ENCODE peak calls at places on chromosomes 4 and X, in six cellular contexts. C is SJSA1; H is cardiac muscle cell; V is stromal cell of bone marrow; L is kidney epithelial cell; F is activated naive CD4-positive, alpha-beta T cell. K is an unnamed sample.

GRCh38 chrX:9339603-9340569 is 125.0 kb upstream of the TBL1X start:
- DNase-seq in C (no peak), H (peak; percentile 50), V (no peak), L (no peak), F (no peak), K (no peak)

GRCh38 chr4:67327245-67327860 is 217.9 kb downstream of the CENPC start:
- DNase-seq in C (peak; percentile 49), H (peak; percentile 73), V (peak; percentile 35), L (peak; percentile 9), F (peak; percentile 0), K (no peak)

GRCh38 chr4:95637047-95637600 is 88.4 kb upstream of the UNC5C start:
- DNase-seq in C (no peak), H (peak; percentile 65), V (no peak), L (no peak), F (no peak), K (no peak)

GRCh38 chr4:158895797-158896442 is 127.1 kb downstream of the FNIP2 start:
- DNase-seq in C (no peak), H (peak; percentile 45), V (no peak), L (no peak), F (no peak), K (no peak)

GRCh38 chrX:106168107-106168506 is at the start of gene PWWP3B:
- DNase-seq in C (no peak), H (peak; percentile 70), V (no peak), L (peak; percentile 26), F (no peak), K (no peak)

GRCh38 chrX:78614264-78614663 is 44.9 kb downstream of the RTL3 start:
- DNase-seq in C (no peak), H (no peak), V (no peak), L (no peak), F (no peak), K (no peak)

GRCh38 chrX:33307954-33308353 is 96.6 kb upstream of the DMD start:
- DNase-seq in C (no peak), H (peak; percentile 2), V (peak; percentile 9), L (no peak), F (no peak), K (no peak)

GRCh38 chrX:71922697-71923096 is 12.1 kb downstream of the NHSL2 start:
- DNase-seq in C (no peak), H (no peak), V (no peak), L (no peak), F (no peak), K (no peak)

GRCh38 chrX:44536198-44536597 is 6.5 kb downstream of the FUNDC1 start:
- DNase-seq in C (no peak), H (no peak), V (no peak), L (no peak), F (no peak), K (no peak)

GRCh38 chr4:22237846-22238513 is 277.9 kb downstream of the ADGRA3 start:
- DNase-seq in C (no peak), H (no peak), V (no peak), L (no peak), F (no peak), K (no peak)

GRCh38 chr4:100582146-100582545 is 64.3 kb upstream of the EMCN start:
- DNase-seq in C (no peak), H (no peak), V (no peak), L (no peak), F (no peak), K (no peak)

GRCh38 chr4:37689353-37689752 is 3.2 kb upstream of the RELL1 start:
- DNase-seq in C (no peak), H (peak; percentile 44), V (no peak), L (no peak), F (no peak), K (no peak)

GRCh38 chr4:155966171-155966570 is 12.5 kb upstream of the CTSO start:
- DNase-seq in C (no peak), H (no peak), V (no peak), L (no peak), F (no peak), K (no peak)

GRCh38 chr4:23166919-23167318 is 474.2 kb downstream of the GBA3 start:
- DNase-seq in C (no peak), H (no peak), V (no peak), L (no peak), F (no peak), K (no peak)

GRCh38 chr4:84479663-84480062 is 19.4 kb downstream of the NKX6-1 start:
- DNase-seq in C (no peak), H (no peak), V (no peak), L (no peak), F (no peak), K (no peak)

GRCh38 chr4:2702770-2703169 is 53.4 kb downstream of the TNIP2 start:
- DNase-seq in C (no peak), H (no peak), V (no peak), L (no peak), F (no peak), K (no peak)

GRCh38 chr4:3483471-3483921 is 20.4 kb downstream of the DOK7 start:
- DNase-seq in C (no peak), H (no peak), V (peak; percentile 13), L (peak; percentile 26), F (no peak), K (no peak)

GRCh38 chr4:87896020-87896621 is 63.4 kb downstream of the MEPE start:
- DNase-seq in C (peak; percentile 81), H (peak; percentile 88), V (peak; percentile 81), L (peak; percentile 87), F (no peak), K (no peak)

GRCh38 chrX:130083656-130084382 is 26.5 kb downstream of the ELF4 start:
- DNase-seq in C (no peak), H (no peak), V (no peak), L (no peak), F (no peak), K (no peak)

GRCh38 chrX:12439396-12439795 is 301.1 kb downstream of the FRMPD4 start:
- DNase-seq in C (no peak), H (no peak), V (no peak), L (no peak), F (no peak), K (no peak)

GRCh38 chrX:39599339-39599738 is 498.4 kb downstream of the BCOR start:
- DNase-seq in C (no peak), H (no peak), V (no peak), L (no peak), F (no peak), K (no peak)

GRCh38 chr4:184937745-184938144 is 80.5 kb upstream of the HELT start:
- DNase-seq in C (no peak), H (no peak), V (no peak), L (no peak), F (no peak), K (no peak)

GRCh38 chr4:76016383-76016782 is 6.9 kb downstream of the CXCL10 start:
- DNase-seq in C (no peak), H (no peak), V (no peak), L (no peak), F (no peak), K (no peak)

GRCh38 chrX:148448686-148449085 is 51.7 kb upstream of the AFF2 start:
- DNase-seq in C (no peak), H (no peak), V (no peak), L (peak; percentile 5), F (no peak), K (no peak)

GRCh38 chrX:13816899-13817298 is at the start of gene GPM6B:
- DNase-seq in C (no peak), H (no peak), V (no peak), L (no peak), F (no peak), K (no peak)

GRCh38 chr4:112531146-112531545 is 15.2 kb upstream of the NEUROG2 start:
- DNase-seq in C (no peak), H (no peak), V (no peak), L (no peak), F (no peak), K (no peak)

GRCh38 chrX:154714925-154715324 is 36.0 kb downstream of the GAB3 start:
- DNase-seq in C (no peak), H (peak; percentile 67), V (no peak), L (no peak), F (no peak), K (no peak)

GRCh38 chr4:52126946-52127345 is 75.8 kb downstream of the SPATA18 start:
- DNase-seq in C (no peak), H (no peak), V (peak; percentile 80), L (no peak), F (no peak), K (no peak)

GRCh38 chr4:183402771-183403170 is 41.7 kb upstream of the CDKN2AIP start:
- DNase-seq in C (no peak), H (no peak), V (no peak), L (no peak), F (no peak), K (no peak)

GRCh38 chrX:118513120-118513899 is 17.7 kb downstream of the DOCK11 start:
- DNase-seq in C (no peak), H (peak; percentile 47), V (no peak), L (no peak), F (no peak), K (no peak)

GRCh38 chrX:21800344-21800770 is 39.1 kb upstream of the MBTPS2 start:
- DNase-seq in C (no peak), H (no peak), V (peak; percentile 28), L (no peak), F (no peak), K (no peak)

GRCh38 chr4:145507636-145508035 is 26.0 kb downstream of the SMAD1 start:
- DNase-seq in C (no peak), H (peak; percentile 60), V (no peak), L (no peak), F (no peak), K (no peak)

GRCh38 chr4:19727141-19727540 is 524.6 kb upstream of the SLIT2 start:
- DNase-seq in C (no peak), H (no peak), V (no peak), L (no peak), F (no peak), K (no peak)

GRCh38 chrX:129779747-129780146 is at the start of gene SASH3:
- DNase-seq in C (no peak), H (no peak), V (no peak), L (no peak), F (peak; percentile 32), K (peak; percentile 52)

GRCh38 chrX:20372533-20372932 is 105.8 kb upstream of the RPS6KA3 start:
- DNase-seq in C (no peak), H (peak; percentile 52), V (no peak), L (peak; percentile 19), F (no peak), K (no peak)

GRCh38 chr4:187380181-187380581 is 615.4 kb upstream of the ZFP42 start:
- DNase-seq in C (no peak), H (peak; percentile 1), V (no peak), L (no peak), F (no peak), K (no peak)